ENCODE peak calls at places on chromosomes 1 and 21, in six cellular contexts. P, O, Y, T, U and R are unnamed samples.

GRCh38 chr21:32021319-32022027 is 148.7 kb downstream of the HUNK start:
- DNase-seq in P (peak), O (no peak), Y (no peak), T (no peak), U (no peak), R (no peak)

GRCh38 chr1:58782308-58783089 is 1.3 kb downstream of the JUN start:
- DNase-seq in P (peak), O (peak), Y (peak), T (no peak), U (peak), R (peak)

GRCh38 chr1:67855944-67856343 is 22.7 kb upstream of the GNG12 start:
- DNase-seq in P (no peak), O (no peak), Y (no peak), T (no peak), U (no peak), R (no peak)

GRCh38 chr1:88549536-88549935 is 134.5 kb upstream of the PKN2 start:
- DNase-seq in P (no peak), O (no peak), Y (no peak), T (no peak), U (no peak), R (peak)

GRCh38 chr1:221991221-221991620 is 249.3 kb upstream of the DUSP10 start:
- DNase-seq in P (no peak), O (no peak), Y (no peak), T (no peak), U (no peak), R (no peak)

GRCh38 chr1:212671342-212672031 is 28.2 kb downstream of the BATF3 start:
- DNase-seq in P (no peak), O (no peak), Y (peak), T (no peak), U (peak), R (peak)

GRCh38 chr1:76254165-76255043 is 179.9 kb downstream of the ST6GALNAC3 start:
- DNase-seq in P (no peak), O (no peak), Y (no peak), T (no peak), U (no peak), R (no peak)

GRCh38 chr1:14136152-14136763 is 436.3 kb downstream of the PRDM2 start:
- DNase-seq in P (no peak), O (no peak), Y (no peak), T (no peak), U (no peak), R (no peak)

GRCh38 chr1:27554777-27555699 is 48.9 kb downstream of the AHDC1 start:
- DNase-seq in P (no peak), O (no peak), Y (no peak), T (no peak), U (no peak), R (no peak)